ENCODE peak calls at places on chromosomes 4 and X, in four cellular contexts. L is IMR-90, U is H9, O is neuronal stem cell. F is an unnamed sample.

GRCh38 chr4:47692691-47693090 is 145.2 kb downstream of the CORIN start:
- DNase-seq in U (no peak), L (no peak), O (no peak), F (no peak)

GRCh38 chrX:132153166-132153565 is 25.3 kb upstream of the FRMD7 start:
- DNase-seq in L (no peak), U (no peak), O (no peak), F (no peak)

GRCh38 chr4:650951-651883 is 22.9 kb downstream of the ATP5ME start:
- DNase-seq in O (no peak), L (no peak), U (no peak), F (no peak)

GRCh38 chrX:16671005-16671404 is 21.0 kb downstream of the S100G start:
- DNase-seq in O (no peak), U (no peak), L (peak), F (peak)

GRCh38 chrX:57595381-57595811 is 3.6 kb downstream of the ZXDB start:
- DNase-seq in L (peak), U (no peak), O (no peak), F (peak)

GRCh38 chrX:48573690-48574269 is 504 bp upstream of the RBM3 start:
- DNase-seq in O (peak), L (no peak), U (no peak), F (no peak)

GRCh38 chrX:121010218-121010617 is 24.7 kb upstream of the CT47A1 start:
- DNase-seq in O (no peak), L (no peak), U (no peak), F (no peak)

GRCh38 chrX:1222511-1223252 is 10.2 kb upstream of the CRLF2 start:
- DNase-seq in L (no peak), U (no peak), O (no peak), F (peak)

GRCh38 chr4:39495446-39496208 is 31.6 kb downstream of the UGDH start:
- DNase-seq in U (no peak), O (no peak), L (peak), F (no peak)

GRCh38 chrX:84216406-84216805 is 28.4 kb upstream of the RPS6KA6 start:
- DNase-seq in L (no peak), U (no peak), O (no peak), F (no peak)

GRCh38 chrX:70664726-70665125 is 220.1 kb downstream of the DLG3 start:
- DNase-seq in O (peak), L (peak), U (no peak), F (peak)

GRCh38 chr4:6534050-6534449 is 40.9 kb upstream of the MAN2B2 start:
- DNase-seq in U (no peak), O (no peak), L (no peak), F (no peak)

GRCh38 chr4:56435001-56435747 is at the start of gene PPAT:
- DNase-seq in O (peak), L (peak), U (peak), F (peak)

GRCh38 chrX:10101269-10101668 is 55.5 kb upstream of the CLCN4 start:
- DNase-seq in L (peak), U (no peak), O (no peak), F (peak)

GRCh38 chr4:40749717-40750460 is at the start of gene NSUN7:
- DNase-seq in U (peak), O (peak), L (no peak), F (peak)

DNA sequence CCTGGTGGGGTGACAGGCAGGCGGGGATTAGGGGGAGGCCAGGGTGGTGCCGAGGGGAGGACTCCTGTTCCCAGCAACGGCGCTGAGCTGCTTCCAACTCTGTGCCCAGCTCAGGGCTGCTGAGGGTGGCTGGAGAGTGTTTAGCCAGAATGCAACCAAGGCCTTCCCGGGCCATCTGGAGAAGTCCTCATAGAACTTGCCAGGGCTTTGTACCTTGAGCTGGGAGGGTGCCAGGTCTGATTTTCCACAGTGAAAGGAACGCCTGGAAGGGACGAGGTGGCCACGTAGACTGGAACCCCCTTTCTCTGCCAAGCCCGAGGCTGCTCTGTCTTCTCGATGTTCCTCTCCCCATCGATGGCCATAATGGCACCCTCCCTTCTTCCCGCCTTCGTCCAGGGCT is 57.0 kb upstream of the GPR78 start:
- DNase-seq in L (no peak), U (no peak), O (no peak), F (no peak)
- H2BK15ac ChIP-seq in L (no peak), U (no peak), O (no peak), F (no peak)

GRCh38 chr4:151676301-151676700 is 84.5 kb downstream of the GATB start:
- DNase-seq in O (no peak), U (no peak), L (peak), F (peak)

GRCh38 chr4:151678048-151678853 is 82.6 kb downstream of the GATB start:
- DNase-seq in O (no peak), L (no peak), U (no peak), F (peak)

GRCh38 chr4:151681085-151681484 is 79.7 kb downstream of the GATB start:
- DNase-seq in L (peak), O (no peak), U (no peak), F (peak)

GRCh38 chr4:151677193-151677592 is 83.6 kb downstream of the GATB start:
- DNase-seq in U (no peak), O (no peak), L (no peak), F (no peak)

DNA sequence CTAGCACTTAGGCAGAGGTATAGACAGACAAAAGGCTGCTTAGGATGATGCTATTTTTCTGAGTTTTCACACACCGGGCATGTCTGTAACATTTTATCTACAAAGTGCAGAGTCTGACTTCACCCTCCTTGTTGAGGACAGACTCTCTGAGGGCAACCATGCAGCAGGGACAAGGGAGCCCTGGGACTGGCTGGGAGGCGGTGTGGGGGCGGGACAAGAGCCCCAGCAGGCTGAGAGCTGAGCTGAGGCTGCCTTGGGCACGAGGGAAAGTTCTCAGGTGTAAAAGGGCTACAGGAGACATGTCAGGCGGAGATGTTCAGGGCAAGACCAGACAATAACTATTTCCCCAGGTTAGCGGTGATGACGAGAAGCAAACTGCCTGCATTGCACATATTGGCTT is 81.6 kb downstream of the GATB start:
- DNase-seq in U (peak), L (no peak), O (no peak), F (no peak)
- H3K14ac ChIP-seq in U (no peak), L (no peak), O (no peak), F (no peak)

DNA sequence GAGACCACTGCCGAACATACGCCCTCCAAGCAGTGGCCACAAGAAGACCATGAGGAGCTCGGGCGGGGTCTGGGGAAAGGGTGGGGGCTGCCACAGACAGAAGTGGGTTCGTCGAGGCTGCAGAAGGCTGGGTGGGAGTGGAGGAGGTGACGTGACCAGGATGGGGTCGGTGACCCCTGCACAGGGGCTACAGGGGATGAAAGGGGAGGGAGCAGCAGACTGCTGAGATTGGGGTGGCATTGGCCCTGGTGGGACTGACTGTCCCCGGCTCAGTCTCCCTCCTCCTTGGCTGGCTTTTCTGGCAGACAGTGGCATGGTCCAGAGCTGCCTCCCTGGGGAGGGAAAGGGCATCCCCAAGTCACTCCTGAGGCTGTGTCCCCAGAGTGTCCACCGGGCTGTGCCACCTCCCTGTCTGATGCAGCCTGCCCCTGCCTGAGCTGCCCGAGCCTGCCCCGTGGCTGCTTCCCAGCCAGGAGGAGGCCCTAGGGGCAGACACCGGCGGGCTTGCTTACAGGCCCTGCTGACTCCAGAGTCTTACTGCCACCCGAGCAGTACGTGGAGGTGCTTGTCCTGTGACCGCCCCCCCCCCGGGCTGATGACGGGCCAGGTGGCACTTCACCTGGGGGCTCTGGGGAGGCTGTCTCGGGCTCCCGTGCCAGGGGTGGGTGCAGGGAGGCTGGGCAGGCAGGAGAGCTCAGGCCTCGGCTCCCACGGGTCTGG is 7.2 kb downstream of the SH3BP2 start:
- DNase-seq in L (no peak), U (no peak), O (no peak), F (no peak)
- H2BK15ac ChIP-seq in L (no peak), U (no peak), O (peak), F (peak)

GRCh38 chrX:50812995-50813842 is 775 bp downstream of the SHROOM4 start:
- DNase-seq in L (peak), U (peak), O (peak), F (peak)

GRCh38 chrX:50813843-50814661 is at the start of gene SHROOM4:
- DNase-seq in O (peak), L (peak), U (peak), F (peak)

GRCh38 chrX:50818986-50819385 is 5.0 kb upstream of the SHROOM4 start:
- DNase-seq in O (no peak), U (no peak), L (peak), F (no peak)

DNA sequence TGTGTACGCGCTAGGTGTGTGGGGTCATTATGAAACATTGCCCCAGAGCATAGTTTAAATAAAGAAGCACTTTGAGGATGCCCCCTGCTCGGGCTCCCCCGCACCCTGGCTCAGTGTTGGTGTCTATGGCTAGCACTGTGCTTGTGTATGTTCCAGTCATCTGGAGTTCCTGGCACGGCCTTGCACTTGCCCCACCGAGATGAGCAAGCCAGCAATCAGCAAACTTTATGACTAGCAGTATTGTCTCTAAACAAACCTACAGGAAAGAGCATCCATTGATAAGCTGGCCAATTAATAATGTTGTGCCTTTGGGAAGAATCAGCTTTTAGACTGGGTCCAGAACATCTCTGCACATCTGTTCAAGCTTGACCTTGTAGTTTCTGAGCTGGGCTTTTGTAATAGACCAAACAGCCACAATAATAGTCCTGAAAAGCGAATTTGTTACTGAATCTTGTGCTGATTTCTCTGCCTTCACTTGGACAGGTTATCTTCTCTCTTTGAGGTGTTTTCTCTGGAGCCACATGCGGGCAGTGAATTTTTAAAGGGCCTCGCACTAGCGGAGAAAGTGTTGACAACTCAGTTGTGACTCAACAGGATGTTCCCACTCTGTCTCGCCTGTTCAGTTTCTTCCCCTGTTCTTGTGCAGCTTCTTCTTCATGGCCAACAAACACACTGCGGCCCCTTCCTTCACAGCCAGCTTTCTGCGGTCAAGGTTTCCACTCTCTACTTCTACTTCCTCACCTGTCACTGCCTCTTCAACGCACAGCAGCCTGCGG is 895 bp upstream of the SHROOM4 start:
- DNase-seq in O (no peak), L (peak), U (no peak), F (peak)
- H3K14ac ChIP-seq in O (no peak), L (peak), U (no peak), F (no peak)

DNA sequence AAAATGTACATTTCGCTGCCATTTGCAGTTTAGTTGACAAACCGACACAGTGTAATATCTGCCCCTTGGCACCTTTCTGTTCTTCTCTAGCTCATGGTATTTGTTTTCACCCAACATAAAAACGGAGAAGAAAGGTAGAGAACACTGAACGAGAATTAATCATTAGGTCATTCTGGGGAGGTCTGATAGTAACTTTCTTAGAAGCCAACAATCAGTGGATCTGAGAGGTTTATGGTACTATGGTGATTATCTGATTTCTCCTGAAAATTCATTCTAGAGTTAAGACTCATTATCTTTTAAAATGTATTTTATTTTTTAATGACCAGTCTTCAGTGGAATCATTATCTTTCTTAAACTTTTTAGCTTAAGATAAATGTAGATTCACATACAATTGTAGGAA is 8.5 kb downstream of the RAPGEF2 start:
- DNase-seq in U (no peak), L (no peak), O (no peak), F (no peak)
- H2BK15ac ChIP-seq in U (no peak), L (no peak), O (no peak), F (no peak)

DNA sequence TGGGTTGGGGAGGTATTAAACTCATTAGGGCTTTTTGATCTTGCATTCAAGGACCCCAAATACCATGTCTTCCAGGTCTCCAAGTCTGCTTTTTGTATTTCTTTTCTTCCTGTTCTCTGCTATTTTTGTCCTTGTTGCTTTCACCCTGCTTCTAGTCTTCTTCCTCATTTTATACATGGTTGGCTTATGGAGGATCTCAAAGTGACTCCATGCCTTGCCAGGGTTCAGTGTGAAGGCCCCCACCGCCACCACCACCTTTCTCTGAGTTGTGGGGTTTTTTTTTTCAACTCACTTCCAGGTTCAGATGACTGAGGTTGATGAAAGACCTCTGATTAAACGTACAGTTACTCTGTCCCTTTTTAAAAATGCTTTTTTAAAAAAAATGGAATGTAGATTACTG is 96.3 kb downstream of the MAML3 start:
- DNase-seq in U (no peak), L (no peak), O (no peak), F (no peak)
- H3K14ac ChIP-seq in U (no peak), L (no peak), O (no peak), F (no peak)

GRCh38 chrX:50154429-50154828 is 46.4 kb downstream of the AKAP4 start:
- DNase-seq in O (no peak), U (no peak), L (no peak), F (no peak)

GRCh38 chrX:50161143-50161542 is 39.7 kb downstream of the AKAP4 start:
- DNase-seq in O (no peak), U (no peak), L (peak), F (peak)

GRCh38 chrX:50157545-50158125 is 43.2 kb downstream of the AKAP4 start:
- DNase-seq in L (no peak), O (no peak), U (no peak), F (peak)

GRCh38 chrX:50158616-50159015 is 42.2 kb downstream of the AKAP4 start:
- DNase-seq in O (no peak), L (no peak), U (no peak), F (no peak)
- H2BK15ac ChIP-seq in O (no peak), L (no peak), U (no peak), F (no peak)

GRCh38 chr4:33062155-33062554 is 2342.0 kb downstream of the PCDH7 start:
- DNase-seq in L (no peak), O (no peak), U (no peak), F (no peak)
- H3K14ac ChIP-seq in L (no peak), O (no peak), U (no peak), F (no peak)

GRCh38 chr4:13441506-13441905 is 42.6 kb downstream of the RAB28 start:
- DNase-seq in L (no peak), U (no peak), O (no peak), F (no peak)

GRCh38 chr4:13445841-13446790 is 38.0 kb downstream of the RAB28 start:
- DNase-seq in U (peak), L (no peak), O (peak), F (no peak)
- H2BK15ac ChIP-seq in U (no peak), L (no peak), O (no peak), F (no peak)